ENCODE peak calls at places on chromosomes 12 and 14, in six cellular contexts. One of them, this sample, is unnamed.

GRCh38 chr14:103386632-103387329 is 1.6 kb downstream of the MARK3 start:
- DNase-seq in A549: no peak
- DNase-seq in WTC11: no peak
- DNase-seq in HCT116: no peak
- DNase-seq in K562: no peak
- DNase-seq in NB4: peak; percentile 46
- DNase-seq in this sample: peak; percentile 47

GRCh38 chr12:92908108-92908507 is 21.0 kb downstream of the EEA1 start:
- DNase-seq in A549: no peak
- DNase-seq in WTC11: no peak
- DNase-seq in HCT116: no peak
- DNase-seq in K562: no peak
- DNase-seq in NB4: peak; percentile 73
- DNase-seq in this sample: no peak

GRCh38 chr12:128797119-128798118 is 26.3 kb downstream of the SLC15A4 start:
- DNase-seq in A549: no peak
- DNase-seq in WTC11: no peak
- DNase-seq in HCT116: no peak
- DNase-seq in K562: no peak
- DNase-seq in NB4: no peak
- DNase-seq in this sample: peak; percentile 67

GRCh38 chr12:57889541-57889989 is 43.0 kb upstream of the CTDSP2 start:
- DNase-seq in A549: no peak
- DNase-seq in WTC11: no peak
- DNase-seq in HCT116: no peak
- DNase-seq in K562: no peak
- DNase-seq in NB4: no peak
- DNase-seq in this sample: peak; percentile 40

GRCh38 chr14:96062506-96062905 is 23.3 kb downstream of the C14orf132 start:
- DNase-seq in A549: no peak
- DNase-seq in WTC11: no peak
- DNase-seq in HCT116: no peak
- DNase-seq in K562: no peak
- DNase-seq in NB4: no peak
- DNase-seq in this sample: no peak

GRCh38 chr12:76260390-76260748 is 87.8 kb downstream of the BBS10 start:
- DNase-seq in A549: no peak
- DNase-seq in WTC11: no peak
- DNase-seq in HCT116: no peak
- DNase-seq in K562: no peak
- DNase-seq in NB4: no peak
- DNase-seq in this sample: peak; percentile 48

GRCh38 chr12:9378430-9378835 is 170.2 kb upstream of the PZP start:
- DNase-seq in A549: peak; percentile 32
- DNase-seq in WTC11: peak; percentile 41
- DNase-seq in HCT116: no peak
- DNase-seq in K562: peak; percentile 35
- DNase-seq in NB4: peak; percentile 28
- DNase-seq in this sample: peak; percentile 49

GRCh38 chr14:34693228-34693939 is 21.0 kb downstream of the CFL2 start:
- DNase-seq in A549: peak; percentile 68
- DNase-seq in WTC11: peak; percentile 76
- DNase-seq in HCT116: peak; percentile 37
- DNase-seq in K562: peak; percentile 68
- DNase-seq in NB4: peak; percentile 14
- DNase-seq in this sample: no peak

GRCh38 chr14:89540830-89541470 is 123.9 kb upstream of the FOXN3 start:
- DNase-seq in A549: no peak
- DNase-seq in WTC11: no peak
- DNase-seq in HCT116: no peak
- DNase-seq in K562: no peak
- DNase-seq in NB4: no peak
- DNase-seq in this sample: peak; percentile 32

GRCh38 chr12:50220357-50221061 is 53.3 kb upstream of the CERS5 start:
- DNase-seq in A549: no peak
- DNase-seq in WTC11: no peak
- DNase-seq in HCT116: no peak
- DNase-seq in K562: peak; percentile 54
- DNase-seq in NB4: peak; percentile 81
- DNase-seq in this sample: peak; percentile 77

GRCh38 chr12:39161686-39162085 is 256.3 kb upstream of the CPNE8 start:
- DNase-seq in A549: no peak
- DNase-seq in WTC11: no peak
- DNase-seq in HCT116: no peak
- DNase-seq in K562: no peak
- DNase-seq in NB4: no peak
- DNase-seq in this sample: no peak

GRCh38 chr12:28708918-28709371 is 440.1 kb upstream of the FAR2 start:
- DNase-seq in A549: no peak
- DNase-seq in WTC11: no peak
- DNase-seq in HCT116: no peak
- DNase-seq in K562: no peak
- DNase-seq in NB4: no peak
- DNase-seq in this sample: no peak

GRCh38 chr12:129558036-129558435 is 345.8 kb downstream of the TMEM132D start:
- DNase-seq in A549: no peak
- DNase-seq in WTC11: no peak
- DNase-seq in HCT116: no peak
- DNase-seq in K562: no peak
- DNase-seq in NB4: no peak
- DNase-seq in this sample: no peak

GRCh38 chr14:52862652-52863338 is 71.4 kb upstream of the GNPNAT1 start:
- DNase-seq in A549: no peak
- DNase-seq in WTC11: no peak
- DNase-seq in HCT116: no peak
- DNase-seq in K562: no peak
- DNase-seq in NB4: no peak
- DNase-seq in this sample: peak; percentile 44

GRCh38 chr14:101878222-101879211 is 85.9 kb upstream of the DYNC1H1 start:
- DNase-seq in A549: no peak
- DNase-seq in WTC11: no peak
- DNase-seq in HCT116: no peak
- DNase-seq in K562: no peak
- DNase-seq in NB4: peak; percentile 53
- DNase-seq in this sample: no peak

GRCh38 chr12:82176016-82176415 is 182.2 kb downstream of the CCDC59 start:
- DNase-seq in A549: no peak
- DNase-seq in WTC11: no peak
- DNase-seq in HCT116: no peak
- DNase-seq in K562: no peak
- DNase-seq in NB4: no peak
- DNase-seq in this sample: no peak
- TF ChIP-seq MAX in A549: no peak
- TF ChIP-seq MAX in WTC11: no peak
- TF ChIP-seq MAX in HCT116: no peak
- TF ChIP-seq MAX in K562: no peak
- TF ChIP-seq MAX in NB4: no peak
- TF ChIP-seq MAX in this sample: no peak

DNA sequence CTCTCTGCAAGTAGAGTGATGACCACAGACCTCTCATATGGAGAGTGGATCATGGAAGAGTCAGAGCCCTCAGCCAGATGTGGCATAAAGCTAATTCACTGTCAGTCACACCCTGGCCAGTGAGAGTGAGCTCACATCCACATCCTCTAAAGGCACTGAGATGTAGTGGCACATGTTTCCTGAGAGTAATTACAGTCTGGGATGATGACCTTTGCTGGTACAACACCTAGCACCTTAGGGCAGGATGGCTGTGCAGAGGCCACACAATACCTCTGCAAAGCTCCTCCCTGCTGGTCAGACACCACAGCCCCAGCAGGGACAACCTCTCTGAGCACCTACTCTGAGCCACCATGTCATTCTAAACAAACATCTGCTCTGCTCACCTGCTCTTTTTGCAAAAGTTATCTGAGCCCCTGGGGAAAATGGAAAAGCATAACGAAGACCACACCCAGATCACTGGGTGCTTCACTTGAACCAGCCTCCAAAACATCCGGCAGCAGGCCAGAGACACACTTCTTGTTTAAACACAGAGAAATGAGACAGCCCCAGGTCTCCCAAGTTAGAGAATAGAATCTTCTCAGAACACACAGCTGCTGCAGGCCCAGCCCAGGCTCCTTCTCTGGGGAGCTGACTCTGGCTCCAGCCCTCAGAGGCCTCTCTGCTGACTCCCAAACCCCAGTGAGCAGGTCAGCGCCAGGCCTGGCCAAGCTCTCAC is 30.3 kb downstream of the PITPNM2 start:
- DNase-seq in A549: no peak
- DNase-seq in WTC11: no peak
- DNase-seq in HCT116: no peak
- DNase-seq in K562: no peak
- DNase-seq in NB4: no peak
- DNase-seq in this sample: no peak
- TF ChIP-seq MAX in A549: no peak
- TF ChIP-seq MAX in WTC11: no peak
- TF ChIP-seq MAX in HCT116: no peak
- TF ChIP-seq MAX in K562: no peak
- TF ChIP-seq MAX in NB4: no peak
- TF ChIP-seq MAX in this sample: no peak

GRCh38 chr12:66623455-66623854 is 55.4 kb downstream of the GRIP1 start:
- DNase-seq in A549: no peak
- DNase-seq in WTC11: no peak
- DNase-seq in HCT116: no peak
- DNase-seq in K562: no peak
- DNase-seq in NB4: peak; percentile 42
- DNase-seq in this sample: peak; percentile 66
- TF ChIP-seq MAX in A549: no peak
- TF ChIP-seq MAX in WTC11: no peak
- TF ChIP-seq MAX in HCT116: no peak
- TF ChIP-seq MAX in K562: no peak
- TF ChIP-seq MAX in NB4: no peak
- TF ChIP-seq MAX in this sample: no peak

GRCh38 chr12:124713436-124714082 is 146.1 kb upstream of the NCOR2 start:
- DNase-seq in A549: no peak
- DNase-seq in WTC11: no peak
- DNase-seq in HCT116: no peak
- DNase-seq in K562: no peak
- DNase-seq in NB4: peak; percentile 87
- DNase-seq in this sample: peak; percentile 96

GRCh38 chr12:124715121-124715990 is 147.9 kb upstream of the NCOR2 start:
- DNase-seq in A549: no peak
- DNase-seq in WTC11: no peak
- DNase-seq in HCT116: no peak
- DNase-seq in K562: peak; percentile 62
- DNase-seq in NB4: no peak
- DNase-seq in this sample: no peak

GRCh38 chr12:124709722-124710656 is 142.6 kb upstream of the NCOR2 start:
- DNase-seq in A549: no peak
- DNase-seq in WTC11: no peak
- DNase-seq in HCT116: no peak
- DNase-seq in K562: no peak
- DNase-seq in NB4: no peak
- DNase-seq in this sample: no peak

GRCh38 chr12:124716208-124717141 is 147.2 kb downstream of the SCARB1 start:
- DNase-seq in A549: no peak
- DNase-seq in WTC11: no peak
- DNase-seq in HCT116: no peak
- DNase-seq in K562: no peak
- DNase-seq in NB4: no peak
- DNase-seq in this sample: no peak

DNA sequence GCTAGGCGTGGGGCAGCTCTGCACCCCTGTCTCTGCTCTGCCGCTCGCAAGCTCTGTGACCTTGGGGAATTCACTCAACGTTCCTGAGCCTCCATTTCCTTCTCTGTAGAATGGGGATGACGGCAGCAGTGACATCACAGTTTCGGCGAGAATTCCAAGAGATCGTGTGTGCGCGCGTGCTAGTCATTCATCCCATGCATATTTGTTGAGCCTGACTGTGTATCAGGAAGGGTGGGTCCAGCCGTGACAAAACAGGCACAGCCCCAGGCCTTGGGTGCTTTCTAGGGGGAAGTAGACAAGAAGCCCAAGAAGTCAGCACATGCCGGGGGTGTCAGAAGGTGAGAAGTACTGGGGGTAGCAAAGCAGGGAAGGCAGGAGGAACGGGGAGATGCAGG is 145.6 kb upstream of the NCOR2 start:
- DNase-seq in A549: no peak
- DNase-seq in WTC11: no peak
- DNase-seq in HCT116: no peak
- DNase-seq in K562: no peak
- DNase-seq in NB4: peak; percentile 49
- DNase-seq in this sample: peak; percentile 56
- TF ChIP-seq MAX in A549: no peak
- TF ChIP-seq MAX in WTC11: no peak
- TF ChIP-seq MAX in HCT116: no peak
- TF ChIP-seq MAX in K562: no peak
- TF ChIP-seq MAX in NB4: no peak
- TF ChIP-seq MAX in this sample: no peak

DNA sequence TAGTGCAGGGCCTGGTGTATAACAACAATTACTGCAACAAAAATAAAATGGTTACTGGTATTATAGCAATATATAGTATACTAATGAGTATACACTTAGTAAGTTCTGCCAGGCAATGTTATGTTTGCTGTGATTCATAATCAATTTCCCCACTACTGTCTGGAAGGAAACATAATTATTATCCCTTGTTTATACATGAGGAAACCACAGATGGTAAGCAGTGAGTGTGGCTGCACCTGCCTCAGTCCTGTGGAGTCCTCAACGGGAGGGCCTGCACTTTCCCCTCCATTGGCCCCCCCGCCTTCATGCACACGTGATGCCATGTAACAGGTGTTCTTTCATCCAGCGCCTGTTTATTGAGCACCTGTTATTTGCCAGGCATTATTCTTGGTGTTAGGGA is 59.7 kb upstream of the CHGA start:
- DNase-seq in A549: no peak
- DNase-seq in WTC11: no peak
- DNase-seq in HCT116: no peak
- DNase-seq in K562: no peak
- DNase-seq in NB4: no peak
- DNase-seq in this sample: peak; percentile 79
- TF ChIP-seq MAX in A549: no peak
- TF ChIP-seq MAX in WTC11: no peak
- TF ChIP-seq MAX in HCT116: no peak
- TF ChIP-seq MAX in K562: no peak
- TF ChIP-seq MAX in NB4: no peak
- TF ChIP-seq MAX in this sample: no peak